ENCODE peak calls at places on chromosomes 11 and 22, in eight cellular contexts. N, L, H, Q, Z, G, B and C are unnamed samples.

GRCh38 chr11:96188625-96189006 is 154.4 kb downstream of the MAML2 start:
- DNase-seq in G (peak; percentile 52), Z (peak; percentile 49), N (no peak), H (no peak), Q (peak; percentile 51), L (peak; percentile 53), B (no peak), C (no peak)

GRCh38 chr11:83068573-83068972 is 3.1 kb downstream of the RAB30 start:
- DNase-seq in L (no peak), N (no peak), Q (no peak), G (no peak), Z (no peak), H (no peak), B (no peak), C (no peak)

GRCh38 chr22:24523873-24524272 is 28.7 kb downstream of the UPB1 start:
- DNase-seq in H (no peak), G (no peak), B (peak; percentile 26), N (no peak), Q (no peak), L (no peak), Z (peak; percentile 65), C (no peak)

GRCh38 chr22:35102663-35103062 is 36.7 kb downstream of the ISX start:
- DNase-seq in B (peak; percentile 14), Q (no peak), N (no peak), G (peak; percentile 48), H (no peak), Z (peak; percentile 14), L (peak; percentile 38), C (peak; percentile 74)

GRCh38 chr11:134030853-134031252 is 38.0 kb upstream of the JAM3 start:
- DNase-seq in Z (no peak), N (no peak), H (no peak), L (no peak), G (no peak), B (no peak), Q (no peak), C (no peak)

GRCh38 chr22:21106000-21106399 is 60.3 kb downstream of the LRRC74B start:
- DNase-seq in Z (no peak), Q (no peak), B (peak; percentile 84), L (no peak), H (no peak), G (no peak), N (no peak), C (no peak)

GRCh38 chr22:23204541-23205157 is 24.3 kb downstream of the BCR start:
- DNase-seq in Z (no peak), L (no peak), B (no peak), Q (no peak), H (peak; percentile 34), G (peak; percentile 46), N (no peak), C (no peak)

GRCh38 chr11:69860796-69861445 is 41.7 kb upstream of the FGF3 start:
- DNase-seq in H (no peak), L (no peak), N (no peak), Q (no peak), B (no peak), G (no peak), Z (no peak), C (no peak)

GRCh38 chr11:35099278-35100018 is 39.5 kb upstream of the CD44 start:
- DNase-seq in Q (no peak), H (no peak), B (peak; percentile 47), G (no peak), N (no peak), Z (peak; percentile 62), L (peak; percentile 90), C (no peak)

GRCh38 chr11:3150726-3151125 is 14.4 kb downstream of the OSBPL5 start:
- DNase-seq in H (no peak), Z (no peak), B (no peak), L (no peak), G (no peak), Q (no peak), N (no peak), C (no peak)

GRCh38 chr11:41954034-41954433 is 494.6 kb upstream of the LRRC4C start:
- DNase-seq in G (peak; percentile 39), Q (no peak), H (no peak), B (peak; percentile 16), L (no peak), N (no peak), Z (no peak), C (no peak)

GRCh38 chr11:1705121-1706052 is 8.4 kb downstream of the KRTAP5-6 start:
- DNase-seq in L (peak; percentile 15), Q (no peak), B (peak; percentile 32), H (no peak), N (no peak), Z (peak; percentile 20), G (no peak), C (peak; percentile 71)

GRCh38 chr11:111602865-111603632 is 800 bp downstream of the SIK2 start:
- DNase-seq in H (no peak), B (peak; percentile 43), N (peak; percentile 45), Z (peak; percentile 68), L (peak; percentile 23), G (peak; percentile 30), Q (peak; percentile 11), C (peak; percentile 33)

GRCh38 chr11:129208863-129209262 is 16.7 kb upstream of the ARHGAP32 start:
- DNase-seq in Q (no peak), G (no peak), H (no peak), Z (no peak), N (no peak), B (no peak), L (no peak), C (no peak)